ENCODE peak calls at places on chromosomes 6 and 20, in four cellular contexts. G is ascending aorta, V is fibroblast of lung, Q is lower lobe of right lung. I is an unnamed sample.

GRCh38 chr6:92427408-92427905 is 991.9 kb downstream of the EPHA7 start:
- DNase-seq in V (no peak), G (no peak), Q (no peak), I (no peak)

GRCh38 chr6:91781946-91782345 is 1195.1 kb upstream of the MAP3K7 start:
- DNase-seq in G (no peak), Q (no peak), V (no peak), I (no peak)

GRCh38 chr6:5457983-5458683 is 196.8 kb downstream of the FARS2 start:
- DNase-seq in G (no peak), V (no peak), Q (peak; percentile 76), I (no peak)

GRCh38 chr6:170156448-170157375 is 134.2 kb downstream of the DLL1 start:
- DNase-seq in Q (peak; percentile 37), V (no peak), G (no peak), I (no peak)

GRCh38 chr20:370151-370600 is 10.4 kb upstream of the TRIB3 start:
- DNase-seq in Q (peak; percentile 58), G (no peak), V (no peak), I (no peak)

GRCh38 chr6:36577298-36577697 is 16.9 kb upstream of the SRSF3 start:
- DNase-seq in G (no peak), V (peak; percentile 65), Q (no peak), I (no peak)

GRCh38 chr6:129730477-129731165 is 20.6 kb upstream of the ARHGAP18 start:
- DNase-seq in Q (no peak), V (peak; percentile 52), G (no peak), I (no peak)

GRCh38 chr6:136669299-136669699 is 119.1 kb upstream of the MAP7 start:
- DNase-seq in G (no peak), V (peak; percentile 96), Q (no peak), I (no peak)

GRCh38 chr6:52063584-52064400 is 23.6 kb downstream of the PKHD1 start:
- DNase-seq in V (peak; percentile 4), G (no peak), Q (no peak), I (peak; percentile 36)

GRCh38 chr20:2387180-2387577 is 6.5 kb downstream of the TGM6 start:
- DNase-seq in Q (no peak), G (no peak), V (peak; percentile 26), I (peak; percentile 44)

GRCh38 chr6:129501401-129502051 is 208.5 kb downstream of the ARHGAP18 start:
- DNase-seq in V (peak; percentile 98), G (peak; percentile 19), Q (peak; percentile 52), I (peak; percentile 69)

GRCh38 chr6:62285612-62286469 is at the start of gene KHDRBS2:
- DNase-seq in Q (peak; percentile 91), V (no peak), G (peak; percentile 28), I (peak; percentile 93)

GRCh38 chr20:53874104-53874503 is 196.3 kb downstream of the BCAS1 start:
- DNase-seq in V (no peak), Q (no peak), G (no peak), I (no peak)
- H3K4me1 ChIP-seq in V (peaks cover 11% of the 10 kb centered on the region), Q (peaks cover 22% of the 10 kb centered on the region), G (no peaks in the 10 kb centered on the region), I (no peaks in the 10 kb centered on the region)

GRCh38 chr20:54170963-54171362 is 2.8 kb downstream of the CYP24A1 start:
- DNase-seq in V (no peak), G (no peak), Q (no peak), I (no peak)

GRCh38 chr20:54173653-54174451 is at the start of gene CYP24A1:
- DNase-seq in V (no peak), Q (peak; percentile 48), G (no peak), I (no peak)

GRCh38 chr20:54172532-54172855 is 1.3 kb downstream of the CYP24A1 start:
- DNase-seq in V (peak; percentile 2), G (no peak), Q (no peak), I (no peak)

GRCh38 chr20:54174452-54175175 is 828 bp upstream of the CYP24A1 start:
- DNase-seq in Q (no peak), G (no peak), V (peak; percentile 9), I (no peak)

DNA sequence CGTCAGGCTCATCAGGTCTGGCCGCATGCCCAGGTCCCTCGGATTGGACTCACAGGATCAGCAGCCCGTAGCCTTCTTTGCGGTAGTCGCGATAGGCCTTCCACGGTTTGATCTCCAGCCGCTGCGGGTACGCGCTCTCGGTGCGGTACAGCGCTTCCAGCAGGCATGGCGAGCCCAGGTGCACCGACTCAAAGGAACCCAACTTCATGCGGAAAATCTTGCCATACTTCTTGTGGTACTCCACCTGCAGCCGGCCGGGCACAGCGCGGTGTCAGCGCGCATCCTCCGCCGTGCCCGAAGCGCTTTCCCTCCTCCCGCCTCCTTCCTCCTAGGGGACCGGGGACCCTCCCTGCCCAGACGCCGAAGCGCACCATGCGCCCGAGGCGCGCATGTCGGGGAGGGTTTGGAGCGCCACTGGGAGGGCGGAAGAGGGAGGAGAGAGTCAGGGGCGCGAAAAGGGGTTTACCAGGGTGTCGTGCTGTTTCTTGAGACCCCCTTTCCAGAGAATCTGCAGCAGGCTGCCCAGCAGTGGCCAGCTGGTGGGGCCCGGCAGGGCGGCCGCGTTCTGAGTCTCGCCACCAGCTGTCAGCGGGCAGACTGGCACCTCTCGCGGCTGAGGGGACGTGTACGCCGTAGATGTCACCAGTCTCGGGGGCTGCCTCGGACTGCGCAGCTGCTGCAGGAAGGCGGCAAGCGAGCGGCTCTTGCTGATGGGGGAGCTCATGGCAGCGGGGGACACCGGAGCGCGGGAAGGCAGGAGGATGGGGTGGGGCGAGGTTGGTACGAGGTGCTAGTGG is 732 bp downstream of the CYP24A1 start:
- DNase-seq in V (peak; percentile 10), Q (no peak), G (no peak), I (no peak)
- H3K4me3 ChIP-seq in V (no peak overlapping the region), Q (no peak overlapping the region), G (no peak overlapping the region), I (no peak overlapping the region)

GRCh38 chr20:41862023-41862422 is 243.8 kb upstream of the CHD6 start:
- DNase-seq in V (no peak), G (no peak), Q (no peak), I (no peak)
- H3K4me1 ChIP-seq in V (no peaks in the 10 kb centered on the region), G (no peaks in the 10 kb centered on the region), Q (no peaks in the 10 kb centered on the region), I (no peaks in the 10 kb centered on the region)

GRCh38 chr6:96562886-96563285 is at the start of gene FHL5:
- DNase-seq in G (no peak), Q (no peak), V (peak; percentile 4), I (no peak)
- H3K4me3 ChIP-seq in G (peak within 1 kb of the TSS; percentile 53), Q (peak within 1 kb of the TSS; percentile 34), V (no peak within 1 kb of the TSS), I (peak within 1 kb of the TSS; percentile 35)

DNA sequence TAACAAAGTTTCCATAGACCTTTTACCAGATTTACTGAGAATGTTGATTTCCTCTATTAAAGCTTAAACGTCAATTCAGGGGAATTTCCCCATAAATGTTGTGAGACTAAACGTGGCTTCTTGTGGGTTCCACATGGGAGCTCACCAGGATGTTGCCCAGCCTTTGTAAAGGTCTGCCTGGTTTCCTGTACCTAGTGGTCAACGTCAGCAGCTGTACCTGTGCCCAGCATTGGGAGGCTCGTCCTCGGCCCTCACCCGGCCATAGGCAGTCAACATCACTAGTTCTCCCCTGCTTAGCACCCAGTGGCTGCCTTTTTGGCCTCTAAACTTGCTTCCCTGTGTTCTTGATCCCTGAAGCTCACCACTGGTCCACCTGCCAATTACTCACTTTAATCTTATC is 22.1 kb upstream of the CD83 start:
- DNase-seq in G (no peak), Q (no peak), V (no peak), I (no peak)
- H3K4me1 ChIP-seq in G (no peaks in the 10 kb centered on the region), Q (peaks cover 17% of the 10 kb centered on the region), V (no peaks in the 10 kb centered on the region), I (no peaks in the 10 kb centered on the region)

DNA sequence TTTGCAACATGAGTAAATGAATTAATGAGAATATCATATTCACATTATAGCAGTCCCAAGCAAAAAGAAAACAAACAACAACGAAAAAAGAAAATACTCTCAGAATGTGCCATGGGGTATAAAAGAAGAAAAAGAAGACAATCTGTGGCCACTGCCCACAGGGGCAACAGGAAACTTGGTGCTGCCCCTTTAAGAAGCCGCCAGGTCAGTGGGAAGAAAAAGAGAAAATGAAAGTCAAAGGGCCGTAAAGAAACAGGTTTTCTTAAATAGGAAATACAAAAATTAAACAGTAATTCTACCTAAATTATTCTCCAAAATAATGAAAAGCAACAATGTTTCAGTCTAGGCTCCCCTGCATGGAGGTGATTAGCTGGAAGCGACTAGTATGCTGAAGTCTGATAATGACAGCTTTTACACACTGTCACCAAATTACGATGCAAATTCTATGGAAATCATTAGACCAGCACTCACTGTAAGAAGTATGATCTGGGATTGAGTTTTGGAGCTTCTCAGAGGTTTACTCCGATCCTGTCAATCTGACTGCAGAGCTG is 23.6 kb downstream of the GMDS start:
- DNase-seq in Q (no peak), G (no peak), V (no peak), I (no peak)
- H3K4me3 ChIP-seq in Q (peak overlapping the region; percentile 56), G (peak overlapping the region; percentile 62), V (peak overlapping the region; percentile 17), I (peak overlapping the region; percentile 43)

GRCh38 chr6:157982580-157983438 is 1.1 kb downstream of the SYNJ2 start:
- DNase-seq in Q (no peak), V (peak; percentile 45), G (no peak), I (peak; percentile 49)
- H3K4me1 ChIP-seq in Q (peaks cover 34% of the 10 kb centered on the region), V (peaks cover 13% of the 10 kb centered on the region), G (peaks cover 5% of the 10 kb centered on the region), I (peaks cover 11% of the 10 kb centered on the region)

GRCh38 chr6:41236276-41236675 is 8.1 kb downstream of the TREML4 start:
- DNase-seq in V (no peak), Q (no peak), G (no peak), I (no peak)
- H3K4me3 ChIP-seq in V (no peak overlapping the region), Q (no peak overlapping the region), G (no peak overlapping the region), I (no peak overlapping the region)

I was measured in testis.